ENCODE peak calls at places on chromosomes 13 and 19, in five cellular contexts. One of them, this sample, is unnamed.

GRCh38 chr13:41916173-41916954 is 44.5 kb downstream of the VWA8 start:
- DNase-seq in upper lobe of left lung: no peak
- DNase-seq in aorta: no peak
- DNase-seq in thoracic aorta: no peak
- DNase-seq in heart right ventricle: no peak
- DNase-seq in this sample: no peak

GRCh38 chr19:54541712-54542111 is 31.9 kb upstream of the LILRA2 start:
- DNase-seq in upper lobe of left lung: no peak
- DNase-seq in aorta: no peak
- DNase-seq in thoracic aorta: no peak
- DNase-seq in heart right ventricle: no peak
- DNase-seq in this sample: no peak

GRCh38 chr13:34038326-34039068 is 220.5 kb downstream of the RFC3 start:
- DNase-seq in upper lobe of left lung: no peak
- DNase-seq in thoracic aorta: no peak
- DNase-seq in aorta: no peak
- DNase-seq in heart right ventricle: no peak
- DNase-seq in this sample: no peak

GRCh38 chr19:50507376-50507775 is 3.6 kb downstream of the JOSD2 start:
- DNase-seq in aorta: peak; percentile 59
- DNase-seq in upper lobe of left lung: no peak
- DNase-seq in thoracic aorta: no peak
- DNase-seq in heart right ventricle: no peak
- DNase-seq in this sample: no peak

GRCh38 chr19:15161028-15161984 is 39.5 kb downstream of the NOTCH3 start:
- DNase-seq in upper lobe of left lung: no peak
- DNase-seq in aorta: no peak
- DNase-seq in thoracic aorta: no peak
- DNase-seq in heart right ventricle: no peak
- DNase-seq in this sample: no peak

GRCh38 chr19:38693380-38694223 is 46.2 kb downstream of the ACTN4 start:
- DNase-seq in thoracic aorta: no peak
- DNase-seq in aorta: no peak
- DNase-seq in heart right ventricle: peak; percentile 66
- DNase-seq in upper lobe of left lung: peak; percentile 50
- DNase-seq in this sample: peak; percentile 53

GRCh38 chr19:54889566-54889965 is 15.5 kb downstream of the FCAR start:
- DNase-seq in thoracic aorta: no peak
- DNase-seq in aorta: peak; percentile 33
- DNase-seq in upper lobe of left lung: no peak
- DNase-seq in heart right ventricle: no peak
- DNase-seq in this sample: no peak

GRCh38 chr19:21483589-21484170 is 21.7 kb upstream of the ZNF429 start:
- DNase-seq in upper lobe of left lung: peak; percentile 56
- DNase-seq in thoracic aorta: no peak
- DNase-seq in aorta: peak; percentile 86
- DNase-seq in heart right ventricle: peak; percentile 16
- DNase-seq in this sample: peak; percentile 73

GRCh38 chr19:36257512-36257876 is 42.6 kb downstream of the ZNF146 start:
- DNase-seq in thoracic aorta: no peak
- DNase-seq in heart right ventricle: no peak
- DNase-seq in upper lobe of left lung: no peak
- DNase-seq in aorta: peak; percentile 78
- DNase-seq in this sample: peak; percentile 53

GRCh38 chr19:45782820-45783785 is 813 bp upstream of the DMPK start:
- DNase-seq in heart right ventricle: peak; percentile 84
- DNase-seq in aorta: peak; percentile 92
- DNase-seq in thoracic aorta: no peak
- DNase-seq in upper lobe of left lung: no peak
- DNase-seq in this sample: no peak

GRCh38 chr13:23383151-23383550 is 50.4 kb downstream of the SACS start:
- DNase-seq in upper lobe of left lung: no peak
- DNase-seq in thoracic aorta: no peak
- DNase-seq in aorta: no peak
- DNase-seq in heart right ventricle: no peak
- DNase-seq in this sample: no peak

GRCh38 chr13:61531383-61532065 is 115.9 kb upstream of the PCDH20 start:
- DNase-seq in upper lobe of left lung: no peak
- DNase-seq in heart right ventricle: no peak
- DNase-seq in aorta: no peak
- DNase-seq in thoracic aorta: no peak
- DNase-seq in this sample: no peak

GRCh38 chr13:50081106-50081898 is 66.1 kb downstream of the KCNRG start:
- DNase-seq in aorta: peak; percentile 86
- DNase-seq in thoracic aorta: no peak
- DNase-seq in heart right ventricle: peak; percentile 41
- DNase-seq in upper lobe of left lung: peak; percentile 62
- DNase-seq in this sample: peak; percentile 57

GRCh38 chr19:7871280-7871529 is 3.0 kb downstream of the PRR36 start:
- DNase-seq in aorta: no peak
- DNase-seq in upper lobe of left lung: no peak
- DNase-seq in heart right ventricle: no peak
- DNase-seq in thoracic aorta: no peak
- DNase-seq in this sample: no peak

GRCh38 chr13:87709947-87710346 is 38.8 kb downstream of the SLITRK5 start:
- DNase-seq in upper lobe of left lung: no peak
- DNase-seq in heart right ventricle: no peak
- DNase-seq in thoracic aorta: no peak
- DNase-seq in aorta: no peak
- DNase-seq in this sample: no peak

GRCh38 chr13:33728271-33729037 is 89.5 kb upstream of the RFC3 start:
- DNase-seq in thoracic aorta: no peak
- DNase-seq in heart right ventricle: peak; percentile 56
- DNase-seq in aorta: no peak
- DNase-seq in upper lobe of left lung: peak; percentile 38
- DNase-seq in this sample: peak; percentile 39

GRCh38 chr19:28137772-28138171 is 1075.2 kb downstream of the UQCRFS1 start:
- DNase-seq in heart right ventricle: no peak
- DNase-seq in aorta: no peak
- DNase-seq in upper lobe of left lung: no peak
- DNase-seq in thoracic aorta: no peak
- DNase-seq in this sample: no peak

GRCh38 chr19:54158812-54159351 is 639 bp downstream of the LENG1 start:
- DNase-seq in thoracic aorta: no peak
- DNase-seq in upper lobe of left lung: no peak
- DNase-seq in aorta: no peak
- DNase-seq in heart right ventricle: no peak
- DNase-seq in this sample: no peak

GRCh38 chr13:45468676-45469075 is 3.9 kb downstream of the COG3 start:
- DNase-seq in upper lobe of left lung: no peak
- DNase-seq in aorta: no peak
- DNase-seq in heart right ventricle: no peak
- DNase-seq in thoracic aorta: no peak
- DNase-seq in this sample: no peak

GRCh38 chr19:48310227-48310626 is 15.1 kb upstream of the EMP3 start:
- DNase-seq in heart right ventricle: peak; percentile 79
- DNase-seq in upper lobe of left lung: no peak
- DNase-seq in aorta: no peak
- DNase-seq in thoracic aorta: no peak
- DNase-seq in this sample: no peak

DNA sequence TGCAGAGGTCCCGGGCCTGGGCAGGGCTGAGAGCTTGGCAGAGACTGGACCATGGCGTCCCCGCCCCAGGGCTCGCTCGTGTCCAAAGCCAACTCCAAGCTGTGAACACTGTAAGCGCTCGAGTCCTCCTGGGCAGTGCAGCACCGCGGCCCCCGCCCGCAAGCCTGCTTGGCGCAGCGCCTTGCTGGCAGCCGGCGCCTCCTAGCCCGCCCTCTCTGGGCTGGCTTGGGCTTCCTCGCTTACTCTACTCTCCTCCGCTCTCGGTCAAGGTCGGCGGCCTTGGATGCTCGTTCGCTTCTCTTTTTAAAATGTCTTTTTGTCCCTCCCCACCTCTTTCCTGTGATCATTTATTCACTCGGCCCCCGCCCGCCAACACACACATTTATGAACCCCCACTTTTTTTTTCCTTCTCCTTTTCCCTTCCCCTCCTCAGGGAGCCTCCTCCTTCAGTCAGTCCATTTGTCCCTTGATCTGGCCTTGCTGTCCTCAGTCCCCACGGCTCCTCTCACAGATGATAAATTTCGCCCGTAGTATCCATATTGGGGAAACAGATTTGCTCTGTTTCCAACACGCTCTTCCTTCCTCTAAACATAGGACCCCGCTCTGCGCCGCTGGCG is 1.9 kb downstream of the GSX1 start:
- DNase-seq in upper lobe of left lung: no peak
- DNase-seq in thoracic aorta: no peak
- DNase-seq in heart right ventricle: no peak
- DNase-seq in aorta: no peak
- DNase-seq in this sample: no peak
- H3K27me3 ChIP-seq in upper lobe of left lung: peaks cover 79% of the 10 kb centered on the region
- H3K27me3 ChIP-seq in thoracic aorta: peaks cover 22% of the 10 kb centered on the region
- H3K27me3 ChIP-seq in heart right ventricle: peaks cover 100% of the 10 kb centered on the region
- H3K27me3 ChIP-seq in aorta: no peaks in the 10 kb centered on the region
- H3K27me3 ChIP-seq in this sample: no peaks in the 10 kb centered on the region

GRCh38 chr13:20652946-20653345 is 50.6 kb upstream of the IL17D start:
- DNase-seq in upper lobe of left lung: no peak
- DNase-seq in heart right ventricle: no peak
- DNase-seq in aorta: no peak
- DNase-seq in thoracic aorta: no peak
- DNase-seq in this sample: no peak

GRCh38 chr13:20658451-20658850 is 45.0 kb upstream of the IL17D start:
- DNase-seq in upper lobe of left lung: no peak
- DNase-seq in thoracic aorta: no peak
- DNase-seq in heart right ventricle: no peak
- DNase-seq in aorta: no peak
- DNase-seq in this sample: no peak

DNA sequence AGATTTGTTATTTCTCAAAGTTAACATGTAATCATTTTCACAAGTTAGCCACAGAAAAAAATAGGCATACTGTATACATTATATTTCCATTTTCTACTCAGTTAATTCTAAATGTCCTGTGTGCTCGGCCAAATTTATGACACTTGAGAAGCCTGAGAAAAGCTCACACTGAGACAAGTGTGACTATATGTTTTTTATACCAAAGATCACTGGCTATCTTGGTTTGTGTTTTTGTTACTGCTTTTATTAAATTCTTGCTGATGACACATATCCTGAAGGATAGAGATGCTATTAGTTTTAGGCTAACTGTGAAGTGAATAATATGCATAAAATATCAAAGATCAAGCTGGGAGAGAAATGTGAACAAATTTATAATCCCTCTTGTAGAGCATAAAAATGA is 49.3 kb upstream of the IL17D start:
- DNase-seq in heart right ventricle: no peak
- DNase-seq in upper lobe of left lung: no peak
- DNase-seq in thoracic aorta: no peak
- DNase-seq in aorta: no peak
- DNase-seq in this sample: no peak
- H3K27ac ChIP-seq in heart right ventricle: no peak overlapping the region
- H3K27ac ChIP-seq in upper lobe of left lung: no peak overlapping the region
- H3K27ac ChIP-seq in thoracic aorta: no peak overlapping the region
- H3K27ac ChIP-seq in aorta: no peak overlapping the region
- H3K27ac ChIP-seq in this sample: no peak overlapping the region

GRCh38 chr19:2249010-2249866 is at the start of gene AMH:
- DNase-seq in thoracic aorta: no peak
- DNase-seq in heart right ventricle: no peak
- DNase-seq in aorta: no peak
- DNase-seq in upper lobe of left lung: no peak
- DNase-seq in this sample: no peak
- H3K27me3 ChIP-seq in thoracic aorta: peaks cover 15% of the 10 kb centered on the region
- H3K27me3 ChIP-seq in heart right ventricle: peaks cover 50% of the 10 kb centered on the region
- H3K27me3 ChIP-seq in aorta: no peaks in the 10 kb centered on the region
- H3K27me3 ChIP-seq in upper lobe of left lung: peaks cover 45% of the 10 kb centered on the region
- H3K27me3 ChIP-seq in this sample: no peaks in the 10 kb centered on the region

GRCh38 chr19:17305517-17306284 is at the start of gene MRPL34:
- DNase-seq in thoracic aorta: peak; percentile 64
- DNase-seq in aorta: peak; percentile 97
- DNase-seq in heart right ventricle: peak; percentile 93
- DNase-seq in upper lobe of left lung: peak; percentile 99
- DNase-seq in this sample: peak; percentile 99

GRCh38 chr19:17304386-17305047 is 1.2 kb upstream of the MRPL34 start:
- DNase-seq in thoracic aorta: no peak
- DNase-seq in upper lobe of left lung: peak; percentile 64
- DNase-seq in heart right ventricle: no peak
- DNase-seq in aorta: no peak
- DNase-seq in this sample: no peak

GRCh38 chr19:17303940-17304267 is 679 bp upstream of the ABHD8 start:
- DNase-seq in thoracic aorta: no peak
- DNase-seq in upper lobe of left lung: peak; percentile 67
- DNase-seq in heart right ventricle: no peak
- DNase-seq in aorta: no peak
- DNase-seq in this sample: no peak

GRCh38 chr19:17306285-17306714 is 628 bp downstream of the MRPL34 start:
- DNase-seq in thoracic aorta: no peak
- DNase-seq in upper lobe of left lung: no peak
- DNase-seq in aorta: peak; percentile 82
- DNase-seq in heart right ventricle: no peak
- DNase-seq in this sample: no peak

GRCh38 chr19:17305211-17305516 is 508 bp upstream of the MRPL34 start:
- DNase-seq in upper lobe of left lung: no peak
- DNase-seq in aorta: no peak
- DNase-seq in heart right ventricle: no peak
- DNase-seq in thoracic aorta: no peak
- DNase-seq in this sample: no peak
- H3K27ac ChIP-seq in upper lobe of left lung: peak overlapping the region; percentile 88
- H3K27ac ChIP-seq in aorta: peak overlapping the region; percentile 27
- H3K27ac ChIP-seq in heart right ventricle: peak overlapping the region; percentile 89
- H3K27ac ChIP-seq in thoracic aorta: peak overlapping the region; percentile 84
- H3K27ac ChIP-seq in this sample: peak overlapping the region; percentile 95

DNA sequence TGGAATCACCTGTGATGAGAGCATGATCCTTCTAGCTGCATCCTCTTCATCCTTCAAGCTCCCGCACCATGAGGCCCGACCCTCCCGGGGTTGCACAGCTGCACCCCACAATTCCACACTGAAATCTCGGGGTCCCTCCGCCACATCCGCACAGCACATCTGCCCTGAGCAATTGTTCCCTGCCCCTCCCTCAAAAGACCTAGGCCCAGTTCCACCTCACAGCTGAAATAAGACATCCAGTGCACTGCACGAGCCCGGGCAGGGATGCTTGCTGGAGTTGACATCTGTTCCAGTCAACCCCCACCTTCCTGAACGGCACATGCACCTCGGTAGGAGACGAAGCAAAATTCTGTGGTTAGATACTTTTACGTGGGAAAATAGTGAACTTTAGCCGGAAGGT is 14.7 kb upstream of the SOX1 start:
- DNase-seq in heart right ventricle: no peak
- DNase-seq in aorta: no peak
- DNase-seq in upper lobe of left lung: no peak
- DNase-seq in thoracic aorta: no peak
- DNase-seq in this sample: no peak
- H3K27me3 ChIP-seq in heart right ventricle: peaks cover 100% of the 10 kb centered on the region
- H3K27me3 ChIP-seq in aorta: no peaks in the 10 kb centered on the region
- H3K27me3 ChIP-seq in upper lobe of left lung: peaks cover 39% of the 10 kb centered on the region
- H3K27me3 ChIP-seq in thoracic aorta: peaks cover 7% of the 10 kb centered on the region
- H3K27me3 ChIP-seq in this sample: peaks cover 4% of the 10 kb centered on the region